ENCODE peak calls at places on chromosomes 12 and 14, in seven cellular contexts. T is aorta, M is GM23338, W is D341Med, N is ecto neural progenitor cell, J is putamen, R is memory B cell. Q is an unnamed sample.
A peak's percentile ranks its signal among the peaks of the same experiment; 100 is the strongest.

GRCh38 chr12:71214511-71215285 is 56.9 kb upstream of the TSPAN8 start:
- DNase-seq in T (no peak), M (peak; percentile 89), W (no peak), N (no peak), J (no peak), R (no peak), Q (no peak)

GRCh38 chr12:10235761-10236631 is 23.3 kb downstream of the GABARAPL1 start:
- DNase-seq in T (no peak), M (peak; percentile 73), W (peak; percentile 74), N (no peak), J (peak; percentile 80), R (peak; percentile 26), Q (peak; percentile 15)

GRCh38 chr12:92570056-92570753 is 132.6 kb upstream of the PLEKHG7 start:
- DNase-seq in T (no peak), M (peak; percentile 87), W (peak; percentile 45), N (peak; percentile 63), J (peak; percentile 84), R (peak; percentile 67), Q (peak; percentile 77)

GRCh38 chr12:34391771-34392581 is 369.7 kb downstream of the ALG10 start:
- DNase-seq in T (peak; percentile 29), M (no peak), W (no peak), N (peak; percentile 22), J (no peak), R (no peak), Q (no peak)

GRCh38 chr12:122389677-122390076 is 32.8 kb downstream of the CLIP1 start:
- DNase-seq in T (no peak), M (no peak), W (no peak), N (no peak), J (no peak), R (no peak), Q (no peak)

GRCh38 chr12:92457458-92458195 is 245.2 kb upstream of the PLEKHG7 start:
- DNase-seq in T (no peak), M (no peak), W (no peak), N (no peak), J (no peak), R (no peak), Q (no peak)

GRCh38 chr12:46942579-46942978 is 116.8 kb upstream of the SLC38A4 start:
- DNase-seq in T (no peak), M (no peak), W (no peak), N (no peak), J (no peak), R (no peak), Q (no peak)

GRCh38 chr12:587551-588322 is 75.5 kb downstream of the NINJ2 start:
- DNase-seq in T (no peak), M (no peak), W (no peak), N (no peak), J (no peak), R (no peak), Q (no peak)

GRCh38 chr14:70754989-70755388 is 54.3 kb downstream of the MAP3K9 start:
- DNase-seq in T (no peak), M (no peak), W (no peak), N (no peak), J (no peak), R (no peak), Q (no peak)

GRCh38 chr12:93387780-93388179 is 10.1 kb downstream of the NUDT4 start:
- DNase-seq in T (no peak), M (no peak), W (no peak), N (no peak), J (no peak), R (no peak), Q (no peak)

GRCh38 chr14:92976268-92976667 is 53.3 kb downstream of the CHGA start:
- DNase-seq in T (no peak), M (no peak), W (no peak), N (no peak), J (no peak), R (no peak), Q (no peak)

GRCh38 chr14:74913986-74914573 is 9.0 kb downstream of the RPS6KL1 start:
- DNase-seq in T (peak; percentile 86), M (peak; percentile 78), W (peak; percentile 72), N (peak; percentile 69), J (peak; percentile 59), R (no peak), Q (peak; percentile 54)

GRCh38 chr14:61695695-61696527 is 598 bp downstream of the HIF1A start:
- DNase-seq in T (peak; percentile 81), M (peak; percentile 68), W (peak; percentile 70), N (peak; percentile 88), J (peak; percentile 56), R (peak; percentile 9), Q (peak; percentile 56)

GRCh38 chr14:103030741-103031565 is 26.4 kb downstream of the CDC42BPB start:
- DNase-seq in T (no peak), M (no peak), W (no peak), N (no peak), J (no peak), R (no peak), Q (no peak)

GRCh38 chr14:75910048-75910447 is 71.7 kb downstream of the TGFB3 start:
- DNase-seq in T (no peak), M (no peak), W (no peak), N (no peak), J (no peak), R (no peak), Q (peak; percentile 29)

GRCh38 chr12:52728374-52728773 is 25.1 kb upstream of the KRT77 start:
- DNase-seq in T (no peak), M (no peak), W (no peak), N (no peak), J (no peak), R (no peak), Q (no peak)

GRCh38 chr14:106790189-106791036 is 1264.0 kb downstream of the TMEM121 start:
- DNase-seq in T (peak; percentile 61), M (peak; percentile 24), W (peak; percentile 72), N (no peak), J (no peak), R (peak; percentile 75), Q (no peak)

GRCh38 chr14:51929920-51930682 is 59.2 kb upstream of the RTRAF start:
- DNase-seq in T (no peak), M (no peak), W (no peak), N (no peak), J (no peak), R (no peak), Q (peak; percentile 75)

GRCh38 chr12:53465679-53466078 is 13.8 kb downstream of the PCBP2 start:
- DNase-seq in T (no peak), M (no peak), W (no peak), N (no peak), J (no peak), R (no peak), Q (no peak)

GRCh38 chr12:119202121-119202527 is 23.4 kb downstream of the HSPB8 start:
- DNase-seq in T (no peak), M (peak; percentile 49), W (no peak), N (no peak), J (no peak), R (no peak), Q (no peak)

GRCh38 chr14:78606111-78606510 is 435.9 kb downstream of the NRXN3 start:
- DNase-seq in T (no peak), M (no peak), W (no peak), N (no peak), J (no peak), R (no peak), Q (peak; percentile 94)

GRCh38 chr12:74780458-74781241 is 243.0 kb downstream of the ATXN7L3B start:
- DNase-seq in T (no peak), M (no peak), W (peak; percentile 54), N (no peak), J (no peak), R (no peak), Q (peak; percentile 21)

GRCh38 chr12:130436741-130437501 is 99.2 kb downstream of the PIWIL1 start:
- DNase-seq in T (peak; percentile 35), M (no peak), W (no peak), N (no peak), J (no peak), R (no peak), Q (no peak)

GRCh38 chr12:105523164-105524057 is 192.9 kb downstream of the C12orf75 start:
- DNase-seq in T (peak; percentile 90), M (peak; percentile 21), W (no peak), N (peak; percentile 68), J (no peak), R (no peak), Q (no peak)

GRCh38 chr12:18861287-18861858 is 123.5 kb downstream of the CAPZA3 start:
- DNase-seq in T (no peak), M (no peak), W (no peak), N (no peak), J (no peak), R (no peak), Q (peak; percentile 31)

GRCh38 chr12:2793561-2793960 is 1.2 kb upstream of the FKBP4 start:
- DNase-seq in T (no peak), M (no peak), W (no peak), N (no peak), J (no peak), R (no peak), Q (no peak)

GRCh38 chr14:37369446-37369845 is 171.7 kb downstream of the MIPOL1 start:
- DNase-seq in T (no peak), M (no peak), W (no peak), N (no peak), J (no peak), R (no peak), Q (no peak)

GRCh38 chr12:67966560-67966959 is 22.7 kb upstream of the IFNG-AS1 start:
- DNase-seq in T (no peak), M (no peak), W (no peak), N (no peak), J (no peak), R (no peak), Q (peak; percentile 62)

GRCh38 chr14:25111061-25111601 is 61.2 kb upstream of the STXBP6 start:
- DNase-seq in T (no peak), M (peak; percentile 25), W (no peak), N (no peak), J (no peak), R (no peak), Q (peak; percentile 96)

GRCh38 chr14:35878272-35879140 is 52.4 kb downstream of the BRMS1L start:
- DNase-seq in T (peak; percentile 56), M (no peak), W (no peak), N (no peak), J (no peak), R (no peak), Q (peak; percentile 83)

GRCh38 chr12:19045421-19045820 is 84.1 kb upstream of the PLEKHA5 start:
- DNase-seq in T (no peak), M (no peak), W (no peak), N (no peak), J (no peak), R (no peak), Q (no peak)

GRCh38 chr12:130574402-130574801 is 141.7 kb downstream of the RIMBP2 start:
- DNase-seq in T (no peak), M (no peak), W (no peak), N (no peak), J (no peak), R (no peak), Q (no peak)